ENCODE peak calls at places on chromosomes 16 and 17, in ten cellular contexts. C is CMK, U is non-pigmented ciliary epithelial cell, Q is cardiac fibroblast, T is HS-5, E is fibroblast of the aortic adventitia, H is NAMALWA, D is coronary artery, F is AG08396, K is GOT3. S is an unnamed sample.

GRCh38 chr17:76562734-76563148 is 22.9 kb downstream of the PRCD start:
- DNase-seq in C (no peak), U (peak), Q (peak), T (peak), E (peak), H (no peak), D (no peak), F (peak), K (no peak), S (no peak)

GRCh38 chr17:79942591-79943353 is 92.9 kb downstream of the TBC1D16 start:
- DNase-seq in C (peak), U (no peak), Q (peak), T (no peak), E (no peak), H (no peak), D (peak), F (peak), K (no peak), S (peak)

GRCh38 chr16:56997264-56997663 is 7.9 kb downstream of the NLRC5 start:
- DNase-seq in C (no peak), U (no peak), Q (no peak), T (no peak), E (no peak), H (no peak), D (no peak), F (no peak), K (no peak), S (no peak)

GRCh38 chr16:4886151-4886550 is 38.9 kb downstream of the UBN1 start:
- DNase-seq in C (no peak), U (no peak), Q (no peak), T (no peak), E (no peak), H (no peak), D (no peak), F (no peak), K (no peak), S (no peak)

GRCh38 chr17:9666461-9667050 is 21.2 kb downstream of the USP43 start:
- DNase-seq in C (no peak), U (no peak), Q (no peak), T (no peak), E (no peak), H (no peak), D (no peak), F (no peak), K (no peak), S (no peak)

GRCh38 chr16:69328854-69329316 is 1.5 kb downstream of the PDF start:
- DNase-seq in C (no peak), U (no peak), Q (no peak), T (no peak), E (no peak), H (no peak), D (no peak), F (peak), K (no peak), S (no peak)

GRCh38 chr16:6035161-6035560 is 937.6 kb upstream of the EEF2KMT start:
- DNase-seq in C (no peak), U (no peak), Q (no peak), T (no peak), E (no peak), H (no peak), D (no peak), F (no peak), K (no peak), S (no peak)

GRCh38 chr17:83193336-83194188 is 114.2 kb downstream of the METRNL start:
- DNase-seq in C (no peak), U (no peak), Q (no peak), T (no peak), E (no peak), H (peak), D (no peak), F (no peak), K (no peak), S (peak)

GRCh38 chr17:81651692-81652091 is 4.7 kb downstream of the PDE6G start:
- DNase-seq in C (no peak), U (peak), Q (peak), T (peak), E (peak), H (no peak), D (no peak), F (peak), K (peak), S (no peak)

GRCh38 chr16:85537331-85537788 is 75.8 kb upstream of the GSE1 start:
- DNase-seq in C (no peak), U (no peak), Q (no peak), T (no peak), E (no peak), H (no peak), D (no peak), F (no peak), K (no peak), S (no peak)

GRCh38 chr17:8905256-8905778 is 37.8 kb upstream of the PIK3R6 start:
- DNase-seq in C (no peak), U (no peak), Q (no peak), T (no peak), E (no peak), H (no peak), D (no peak), F (no peak), K (no peak), S (no peak)

GRCh38 chr17:82787081-82787848 is 35.4 kb downstream of the TBCD start:
- DNase-seq in C (no peak), U (no peak), Q (no peak), T (no peak), E (peak), H (no peak), D (no peak), F (no peak), K (peak), S (no peak)

GRCh38 chr16:71867934-71868333 is 16.0 kb downstream of the ZNF821 start:
- DNase-seq in C (no peak), U (no peak), Q (no peak), T (no peak), E (no peak), H (no peak), D (no peak), F (no peak), K (no peak), S (no peak)

GRCh38 chr17:50196826-50197225 is 4.6 kb downstream of the COL1A1 start:
- DNase-seq in C (no peak), U (no peak), Q (peak), T (no peak), E (peak), H (no peak), D (no peak), F (no peak), K (no peak), S (peak)

GRCh38 chr17:55037828-55038227 is 69.3 kb downstream of the STXBP4 start:
- DNase-seq in C (no peak), U (no peak), Q (no peak), T (no peak), E (no peak), H (peak), D (no peak), F (no peak), K (no peak), S (no peak)

GRCh38 chr16:27963471-27963965 is 100.0 kb downstream of the GSG1L start:
- DNase-seq in C (no peak), U (no peak), Q (no peak), T (no peak), E (no peak), H (no peak), D (peak), F (no peak), K (no peak), S (no peak)

GRCh38 chr16:57191056-57191536 is 5.0 kb downstream of the RSPRY1 start:
- DNase-seq in C (no peak), U (no peak), Q (no peak), T (no peak), E (no peak), H (no peak), D (no peak), F (no peak), K (no peak), S (no peak)

GRCh38 chr16:68985855-68986254 is 119.6 kb upstream of the HAS3 start:
- DNase-seq in C (no peak), U (peak), Q (peak), T (no peak), E (peak), H (no peak), D (no peak), F (peak), K (no peak), S (no peak)

GRCh38 chr17:52390422-52390821 is 231.9 kb upstream of the CA10 start:
- DNase-seq in C (no peak), U (no peak), Q (no peak), T (no peak), E (no peak), H (no peak), D (no peak), F (no peak), K (no peak), S (no peak)

S was measured in Right ventricle myocardium inferior.